ENCODE peak calls at places on chromosomes 4 and X, in ten cellular contexts. Z, N, W, Q, J, F, H, E, U and X are unnamed samples.

GRCh38 chrX:34656467-34656841 is 631 bp downstream of the TMEM47 start:
- DNase-seq in Z (no peak), W (no peak), E (peak; percentile 15), Q (no peak), F (no peak), J (peak; percentile 37), H (no peak), U (no peak), N (no peak), X (peak; percentile 65)

GRCh38 chr4:129264008-129264657 is 168.2 kb downstream of the C4orf33 start:
- DNase-seq in N (no peak), W (no peak), Z (no peak), Q (peak; percentile 33), E (no peak), J (no peak), H (no peak), F (no peak), U (no peak), X (no peak)

GRCh38 chr4:75741027-75741426 is 16.6 kb downstream of the USO1 start:
- DNase-seq in W (no peak), F (no peak), J (no peak), Q (no peak), H (no peak), Z (no peak), U (no peak), N (no peak), E (no peak), X (no peak)

GRCh38 chr4:6500481-6501135 is 28.2 kb upstream of the PPP2R2C start:
- DNase-seq in F (no peak), N (no peak), J (no peak), Q (no peak), Z (no peak), U (no peak), E (no peak), W (no peak), H (no peak), X (peak; percentile 43)

GRCh38 chr4:83219344-83219990 is 65.1 kb downstream of the COQ2 start:
- DNase-seq in Z (no peak), F (no peak), Q (peak; percentile 28), H (no peak), W (no peak), J (no peak), U (no peak), E (no peak), N (no peak), X (no peak)

GRCh38 chrX:153494541-153495361 is at the start of gene BGN:
- DNase-seq in J (peak; percentile 62), Q (no peak), W (peak; percentile 41), H (peak; percentile 50), N (peak; percentile 37), F (no peak), U (no peak), E (peak; percentile 57), Z (no peak), X (no peak)

GRCh38 chr4:78624048-78624447 is 72.5 kb downstream of the ANXA3 start:
- DNase-seq in Q (no peak), F (no peak), E (no peak), U (no peak), N (no peak), W (no peak), H (no peak), J (no peak), Z (no peak), X (no peak)

GRCh38 chr4:151043803-151044535 is 28.9 kb upstream of the LRBA start:
- DNase-seq in H (no peak), F (no peak), E (no peak), Z (no peak), W (no peak), N (no peak), J (no peak), U (no peak), Q (no peak), X (no peak)

GRCh38 chr4:181702864-181703263 is 540.3 kb upstream of the TENM3 start:
- DNase-seq in Z (no peak), J (no peak), W (no peak), U (no peak), N (no peak), E (no peak), H (no peak), Q (no peak), F (no peak), X (no peak)

GRCh38 chr4:38177035-38177791 is 217.0 kb downstream of the PTTG2 start:
- DNase-seq in H (no peak), F (no peak), N (no peak), W (no peak), U (no peak), Z (no peak), Q (no peak), E (peak; percentile 34), J (no peak), X (no peak)

GRCh38 chrX:140744085-140744484 is 34.5 kb downstream of the LINC00632 start:
- DNase-seq in U (no peak), F (no peak), Z (no peak), H (no peak), E (no peak), N (no peak), Q (no peak), W (no peak), J (no peak), X (no peak)

GRCh38 chrX:132266583-132267355 is 47.5 kb upstream of the RAP2C start:
- DNase-seq in F (no peak), Z (no peak), H (no peak), U (peak; percentile 2), E (no peak), J (no peak), N (no peak), Q (peak; percentile 11), W (no peak), X (no peak)

GRCh38 chrX:15497865-15498264 is 2.7 kb upstream of the BMX start:
- DNase-seq in E (peak; percentile 16), J (peak; percentile 77), F (no peak), N (peak; percentile 36), Q (peak; percentile 65), Z (peak; percentile 0), W (peak; percentile 67), U (no peak), H (peak; percentile 67), X (no peak)

GRCh38 chrX:9844936-9845573 is 58.8 kb downstream of the SHROOM2 start:
- DNase-seq in F (no peak), Q (no peak), E (no peak), Z (no peak), W (no peak), H (no peak), U (no peak), N (no peak), J (no peak), X (no peak)

GRCh38 chr4:172553216-172553615 is 615.4 kb upstream of the GALNT7 start:
- DNase-seq in F (no peak), H (no peak), U (no peak), Z (no peak), W (no peak), Q (no peak), N (no peak), E (no peak), J (peak; percentile 54), X (no peak)

GRCh38 chr4:189525304-189525703 is 415.4 kb upstream of the FRG1 start:
- DNase-seq in Q (no peak), E (no peak), Z (no peak), J (no peak), N (no peak), F (no peak), W (no peak), H (no peak), U (no peak), X (no peak)

GRCh38 chrX:132689741-132690140 is 200.9 kb upstream of the MBNL3 start:
- DNase-seq in H (no peak), Z (no peak), Q (no peak), U (no peak), E (no peak), N (no peak), W (no peak), J (peak; percentile 11), F (no peak), X (no peak)

GRCh38 chrX:29872831-29873230 is 342.5 kb upstream of the MAGEB2 start:
- DNase-seq in Q (no peak), H (no peak), Z (no peak), E (no peak), F (no peak), W (no peak), U (no peak), N (peak; percentile 75), J (peak; percentile 14), X (no peak)

GRCh38 chrX:71859637-71860036 is 51.0 kb upstream of the NHSL2 start:
- DNase-seq in H (peak; percentile 28), U (no peak), Z (no peak), W (peak; percentile 45), J (peak; percentile 61), E (no peak), N (peak; percentile 30), Q (no peak), F (no peak), X (no peak)

GRCh38 chr4:152458801-152459302 is 77.0 kb downstream of the FBXW7 start:
- DNase-seq in H (no peak), F (no peak), Z (no peak), N (no peak), U (no peak), E (no peak), J (no peak), Q (peak; percentile 26), W (no peak), X (no peak)

GRCh38 chr4:140242357-140243284 is 88.6 kb upstream of the MAML3 start:
- DNase-seq in W (no peak), H (no peak), U (no peak), N (no peak), Q (no peak), J (no peak), E (no peak), Z (no peak), F (no peak), X (no peak)

GRCh38 chrX:8201896-8202331 is 30.8 kb upstream of the VCX2 start:
- DNase-seq in H (no peak), Z (no peak), N (peak; percentile 25), U (no peak), E (peak; percentile 17), Q (no peak), J (no peak), W (no peak), F (no peak), X (no peak)

GRCh38 chrX:81957900-81958545 is 756.1 kb downstream of the SH3BGRL start:
- DNase-seq in J (peak; percentile 15), F (no peak), Z (no peak), U (no peak), H (no peak), Q (peak; percentile 13), E (no peak), W (no peak), N (peak; percentile 17), X (no peak)

GRCh38 chr4:77167866-77168265 is 10.9 kb downstream of the CCNG2 start:
- DNase-seq in J (no peak), F (no peak), Z (no peak), E (no peak), U (no peak), H (no peak), N (no peak), W (no peak), Q (no peak), X (no peak)

GRCh38 chr4:128452415-128452814 is 164.8 kb upstream of the PGRMC2 start:
- DNase-seq in J (no peak), Z (no peak), E (no peak), F (no peak), W (no peak), H (no peak), N (no peak), Q (no peak), U (no peak), X (no peak)